ENCODE peak calls at places on chromosome 5, in eight cellular contexts. G, Q, V, P, B, M, Y and S are unnamed samples.

GRCh38 chr5:39399135-39400036 is 25.4 kb downstream of the DAB2 start:
- DNase-seq in G (no peak), Q (peak), V (no peak), P (peak), B (no peak), M (peak), Y (peak), S (no peak)

GRCh38 chr5:68433921-68434879 is 218.6 kb downstream of the PIK3R1 start:
- DNase-seq in G (peak), Q (peak), V (peak), P (peak), B (peak), M (peak), Y (peak), S (peak)

GRCh38 chr5:155616779-155617392 is 603.3 kb downstream of the KIF4B start:
- DNase-seq in G (peak), Q (peak), V (peak), P (no peak), B (peak), M (peak), Y (peak), S (peak)

GRCh38 chr5:60339691-60340191 is 360.2 kb downstream of the DEPDC1B start:
- DNase-seq in G (no peak), Q (no peak), V (no peak), P (no peak), B (no peak), M (peak), Y (no peak), S (no peak)

GRCh38 chr5:156383510-156383909 is 56.5 kb downstream of the SGCD start:
- DNase-seq in G (no peak), Q (no peak), V (no peak), P (peak), B (no peak), M (peak), Y (no peak), S (no peak)

GRCh38 chr5:38602641-38603040 is 46.2 kb upstream of the LIFR start:
- DNase-seq in G (no peak), Q (no peak), V (no peak), P (no peak), B (no peak), M (no peak), Y (no peak), S (no peak)

GRCh38 chr5:155004138-155004744 is 9.3 kb upstream of the KIF4B start:
- DNase-seq in G (peak), Q (peak), V (peak), P (no peak), B (no peak), M (no peak), Y (peak), S (no peak)

GRCh38 chr5:128572546-128573339 is 34.7 kb upstream of the FBN2 start:
- DNase-seq in G (no peak), Q (no peak), V (no peak), P (peak), B (no peak), M (no peak), Y (no peak), S (no peak)

GRCh38 chr5:3656803-3657202 is 61.2 kb downstream of the IRX1 start:
- DNase-seq in G (no peak), Q (no peak), V (no peak), P (no peak), B (no peak), M (no peak), Y (no peak), S (no peak)

GRCh38 chr5:133247881-133248642 is 196.2 kb downstream of the HSPA4 start:
- DNase-seq in G (no peak), Q (peak), V (no peak), P (no peak), B (no peak), M (no peak), Y (peak), S (peak)